ENCODE peak calls at places on chromosome 18, in eight cellular contexts. Y is vagina, X is aorta, B is GM23338, K is spleen, V is tibial nerve, J is fibroblast of lung, F is IMR-90. E is an unnamed sample.

GRCh38 chr18:23141022-23141999 is 6.0 kb downstream of the CABLES1 start:
- DNase-seq in J (no peak), V (peak), K (no peak), Y (no peak), X (peak), B (no peak), F (no peak), E (no peak)

GRCh38 chr18:62300359-62300963 is 24.6 kb upstream of the TNFRSF11A start:
- DNase-seq in V (no peak), F (no peak), J (no peak), X (no peak), B (no peak), K (no peak), Y (no peak), E (peak)

GRCh38 chr18:21996261-21996892 is 173.0 kb upstream of the GATA6 start:
- DNase-seq in X (no peak), B (no peak), K (no peak), F (no peak), Y (no peak), V (no peak), J (peak), E (no peak)

GRCh38 chr18:6660334-6660733 is 69.2 kb upstream of the ARHGAP28 start:
- DNase-seq in K (no peak), F (peak), V (peak), J (no peak), X (no peak), B (no peak), Y (no peak), E (no peak)

GRCh38 chr18:55265130-55265675 is 305.9 kb upstream of the CCDC68 start:
- DNase-seq in F (no peak), J (no peak), K (no peak), X (no peak), Y (no peak), V (no peak), B (no peak), E (no peak)

GRCh38 chr18:80050797-80051196 is 16.6 kb downstream of the RBFA start:
- DNase-seq in V (no peak), X (no peak), Y (no peak), K (no peak), J (no peak), F (no peak), B (no peak), E (no peak)

GRCh38 chr18:34039194-34039593 is 185.5 kb downstream of the NOL4 start:
- DNase-seq in F (no peak), X (no peak), B (peak), Y (no peak), J (peak), K (no peak), V (no peak), E (peak)

GRCh38 chr18:26086959-26087358 is 3.5 kb downstream of the SS18 start:
- DNase-seq in B (no peak), F (no peak), Y (no peak), K (no peak), J (no peak), V (no peak), X (no peak), E (no peak)

GRCh38 chr18:43587538-43588153 is 310.4 kb upstream of the SYT4 start:
- DNase-seq in F (peak), B (peak), V (peak), X (no peak), K (no peak), J (peak), Y (no peak), E (peak)

GRCh38 chr18:59910967-59911366 is 11.2 kb downstream of the PMAIP1 start:
- DNase-seq in F (peak), B (no peak), J (peak), K (no peak), V (no peak), Y (no peak), X (no peak), E (no peak)

GRCh38 chr18:44681611-44682010 is 923 bp downstream of the SETBP1 start:
- DNase-seq in Y (no peak), F (no peak), K (no peak), J (no peak), X (no peak), B (no peak), V (no peak), E (no peak)

GRCh38 chr18:25815659-25816058 is 274.8 kb downstream of the SS18 start:
- DNase-seq in V (no peak), F (no peak), J (peak), Y (no peak), X (no peak), B (no peak), K (no peak), E (no peak)

GRCh38 chr18:61765097-61765496 is 127.7 kb downstream of the RNF152 start:
- DNase-seq in K (no peak), J (peak), X (no peak), V (no peak), F (peak), B (peak), Y (no peak), E (no peak)

GRCh38 chr18:61697306-61697909 is 195.4 kb downstream of the RNF152 start:
- DNase-seq in X (no peak), F (no peak), K (no peak), B (no peak), J (no peak), V (no peak), Y (no peak), E (no peak)

GRCh38 chr18:34018358-34018757 is 206.4 kb downstream of the NOL4 start:
- DNase-seq in Y (no peak), F (no peak), B (no peak), V (no peak), J (no peak), X (no peak), K (no peak), E (no peak)

GRCh38 chr18:658947-659533 is 1.6 kb downstream of the TYMS start:
- DNase-seq in Y (no peak), J (no peak), V (no peak), K (no peak), F (no peak), B (no peak), X (no peak), E (no peak)

GRCh38 chr18:31490838-31491237 is 7.1 kb upstream of the DSG2 start:
- DNase-seq in B (no peak), J (no peak), K (no peak), V (no peak), Y (no peak), F (no peak), X (no peak), E (no peak)

GRCh38 chr18:78913830-78914585 is 65.6 kb upstream of the SALL3 start:
- DNase-seq in J (no peak), V (no peak), B (no peak), Y (no peak), F (no peak), K (peak), X (no peak), E (no peak)

DNA sequence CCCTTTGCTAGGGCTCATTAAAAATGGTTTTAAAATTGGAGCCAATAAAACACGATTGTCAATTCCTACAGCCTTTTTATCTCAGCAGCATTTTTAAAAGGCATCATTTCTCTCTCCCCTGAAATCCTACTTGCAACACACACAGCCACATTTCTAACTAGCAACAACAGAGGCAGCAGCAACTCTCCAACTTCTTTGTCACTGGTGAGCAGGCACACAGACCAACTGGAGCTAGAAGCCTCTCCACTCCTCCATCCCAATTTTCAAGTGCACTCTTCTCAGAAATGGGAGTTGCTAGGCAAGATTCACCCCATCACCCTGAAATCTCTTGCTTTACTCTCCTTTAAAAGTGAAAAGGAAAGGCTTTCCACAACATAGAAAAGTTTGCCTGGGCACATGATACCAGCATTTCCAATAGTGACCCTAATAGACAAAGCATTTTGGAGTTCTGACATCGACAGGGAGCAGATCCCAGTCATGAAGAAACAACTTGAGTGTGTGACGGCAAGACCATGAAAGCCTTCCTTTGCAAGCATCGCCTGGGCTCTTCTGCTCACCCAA is 4.1 kb downstream of the KLHL14 start:
- DNase-seq in K (no peak), J (no peak), Y (no peak), F (no peak), X (no peak), B (no peak), V (no peak), E (no peak)
- H3K4me3 ChIP-seq in K (peak), J (no peak), Y (no peak), F (no peak), X (no peak), B (peak), V (no peak), E (no peak)

GRCh38 chr18:8800876-8801262 is 95.5 kb downstream of the MTCL1 start:
- DNase-seq in K (no peak), X (no peak), Y (no peak), J (no peak), B (no peak), V (no peak), F (no peak), E (no peak)

GRCh38 chr18:8798996-8799395 is 93.6 kb downstream of the MTCL1 start:
- DNase-seq in J (no peak), F (no peak), K (no peak), B (no peak), V (no peak), X (no peak), Y (no peak), E (no peak)

GRCh38 chr18:8800445-8800844 is 95.1 kb downstream of the MTCL1 start:
- DNase-seq in X (no peak), V (no peak), J (peak), Y (no peak), F (peak), B (peak), K (no peak), E (no peak)

GRCh38 chr18:8799593-8799992 is 94.2 kb downstream of the MTCL1 start:
- DNase-seq in K (no peak), V (no peak), F (peak), J (no peak), X (no peak), Y (no peak), B (no peak), E (no peak)

GRCh38 chr18:8800041-8800441 is 94.7 kb downstream of the MTCL1 start:
- DNase-seq in J (peak), B (peak), X (peak), F (peak), K (no peak), V (no peak), Y (no peak), E (no peak)
- H3K4me3 ChIP-seq in J (no peak), B (no peak), X (peak), F (peak), K (no peak), V (no peak), Y (no peak), E (no peak)

GRCh38 chr18:75491361-75491760 is 63.9 kb upstream of the SMIM21 start:
- DNase-seq in V (no peak), Y (no peak), K (no peak), B (no peak), X (no peak), F (no peak), J (peak), E (no peak)

GRCh38 chr18:75483662-75484061 is 56.2 kb upstream of the SMIM21 start:
- DNase-seq in F (no peak), K (no peak), X (no peak), Y (no peak), J (no peak), B (peak), V (no peak), E (peak)

GRCh38 chr18:75492897-75493296 is 65.4 kb upstream of the SMIM21 start:
- DNase-seq in K (no peak), J (peak), V (no peak), Y (no peak), F (no peak), X (no peak), B (no peak), E (no peak)

GRCh38 chr18:75489493-75490190 is 62.1 kb upstream of the SMIM21 start:
- DNase-seq in K (no peak), F (peak), X (no peak), J (peak), Y (no peak), B (no peak), V (peak), E (no peak)
- H3K4me3 ChIP-seq in K (no peak), F (no peak), X (no peak), J (no peak), Y (no peak), B (no peak), V (no peak), E (no peak)

GRCh38 chr18:12278765-12279682 is 24.9 kb downstream of the CIDEA start:
- DNase-seq in V (peak), B (peak), K (no peak), J (peak), X (peak), Y (no peak), F (peak), E (no peak)
- H3K4me3 ChIP-seq in V (peak), B (peak), K (peak), J (peak), X (peak), Y (peak), F (peak), E (no peak)

E was measured in Jurkat, Clone E6-1.